ENCODE peak calls at places on chromosomes 11 and 22, in four cellular contexts. A is stimulated activated CD8-positive, alpha-beta memory T cell treated with anti-CD3 and anti-CD28 coated beads, Interleukin-2, amount 100 ng/mL, for 48 hours; Q is suprapubic skin; Y is epithelial cell of esophagus. H is an unnamed sample.

GRCh38 chr11:1152316-1153104 is 5.2 kb upstream of the MUC5AC start:
- DNase-seq in A (peak; percentile 30), Q (no peak), Y (no peak), H (no peak)

GRCh38 chr11:65560555-65561418 is 2.6 kb upstream of the LTBP3 start:
- DNase-seq in A (no peak), Q (no peak), Y (no peak), H (no peak)

GRCh38 chr22:23533328-23533762 is 46.7 kb downstream of the IGLL1 start:
- DNase-seq in A (no peak), Q (peak; percentile 73), Y (peak; percentile 47), H (no peak)

GRCh38 chr22:33404723-33405122 is 346.5 kb upstream of the SYN3 start:
- DNase-seq in A (no peak), Q (no peak), Y (no peak), H (no peak)

GRCh38 chr22:25193130-25193529 is 6.5 kb upstream of the CRYBB3 start:
- DNase-seq in A (no peak), Q (no peak), Y (no peak), H (no peak)

GRCh38 chr22:28772633-28773460 is at the start of gene CCDC117:
- DNase-seq in A (peak; percentile 87), Q (peak; percentile 98), Y (peak; percentile 97), H (peak; percentile 87)

GRCh38 chr11:66479741-66480115 is 506 bp upstream of the DPP3 start:
- DNase-seq in A (no peak), Q (no peak), Y (peak; percentile 84), H (no peak)

GRCh38 chr11:84747871-84748270 is 879.3 kb downstream of the DLG2 start:
- DNase-seq in A (no peak), Q (no peak), Y (no peak), H (no peak)

GRCh38 chr11:68977781-68978625 is 2.8 kb downstream of the MRGPRD start:
- DNase-seq in A (no peak), Q (peak; percentile 49), Y (no peak), H (no peak)

GRCh38 chr11:44573333-44573732 is 7.9 kb downstream of the CD82 start:
- DNase-seq in A (no peak), Q (no peak), Y (peak; percentile 31), H (no peak)

GRCh38 chr11:11731311-11732083 is 109.7 kb upstream of the GALNT18 start:
- DNase-seq in A (no peak), Q (no peak), Y (peak; percentile 94), H (no peak)

GRCh38 chr11:102467080-102467708 is 14.6 kb upstream of the TMEM123 start:
- DNase-seq in A (no peak), Q (no peak), Y (peak; percentile 76), H (no peak)

GRCh38 chr22:20816559-20816958 is 42.1 kb downstream of the PI4KA start:
- DNase-seq in A (no peak), Q (no peak), Y (no peak), H (no peak)

GRCh38 chr22:38098410-38099249 is 11.9 kb downstream of the BAIAP2L2 start:
- DNase-seq in A (no peak), Q (no peak), Y (no peak), H (no peak)

GRCh38 chr22:40531951-40532900 is 104.3 kb downstream of the MRTFA start:
- DNase-seq in A (no peak), Q (no peak), Y (no peak), H (no peak)

GRCh38 chr11:62846177-62846576 is 6.8 kb upstream of the WDR74 start:
- DNase-seq in A (no peak), Q (no peak), Y (no peak), H (no peak)

GRCh38 chr11:43580735-43581369 is 99.7 kb upstream of the HSD17B12 start:
- DNase-seq in A (no peak), Q (no peak), Y (no peak), H (no peak)

GRCh38 chr22:24486501-24486921 is 8.6 kb upstream of the UPB1 start:
- DNase-seq in A (no peak), Q (no peak), Y (peak; percentile 70), H (peak; percentile 5)

GRCh38 chr22:47112566-47112965 is 350.1 kb downstream of the TBC1D22A start:
- DNase-seq in A (no peak), Q (no peak), Y (no peak), H (no peak)

GRCh38 chr11:72678524-72678923 is 4.3 kb upstream of the PDE2A start:
- DNase-seq in A (no peak), Q (no peak), Y (no peak), H (no peak)

GRCh38 chr22:50014655-50015401 is 2.3 kb upstream of the IL17REL start:
- DNase-seq in A (no peak), Q (peak; percentile 77), Y (no peak), H (peak; percentile 6)

GRCh38 chr11:75558939-75559843 is 2.9 kb upstream of the SERPINH1 start:
- DNase-seq in A (no peak), Q (no peak), Y (no peak), H (no peak)

GRCh38 chr11:2892215-2893020 is 6.8 kb upstream of the CDKN1C start:
- DNase-seq in A (no peak), Q (no peak), Y (peak; percentile 46), H (peak; percentile 51)

H was measured in stimulated activated naive CD4-positive, alpha-beta T cell treated with Interleukin-2 at 50 U/mL for 16 hours.